ENCODE peak calls at places on chromosomes 2 and 18, in seven cellular contexts. L, Z, G, E, D, Y and P are unnamed samples.

GRCh38 chr18:907171-907879 is 2.7 kb downstream of the ADCYAP1 start:
- DNase-seq in L (peak; percentile 44), Z (peak; percentile 61), G (no peak), E (no peak), D (no peak), Y (no peak), P (no peak)

GRCh38 chr2:203427061-203427460 is 98.9 kb downstream of the ABI2 start:
- DNase-seq in L (no peak), Z (no peak), G (peak; percentile 40), E (no peak), D (no peak), Y (no peak), P (peak; percentile 15)

GRCh38 chr2:121052023-121052422 is 233.0 kb downstream of the TFCP2L1 start:
- DNase-seq in L (no peak), Z (no peak), G (no peak), E (no peak), D (no peak), Y (no peak), P (no peak)

GRCh38 chr2:53672881-53673522 is 94.6 kb upstream of the CHAC2 start:
- DNase-seq in L (no peak), Z (no peak), G (peak; percentile 25), E (no peak), D (no peak), Y (no peak), P (no peak)

GRCh38 chr2:88852753-88853402 is 161.4 kb downstream of the RPIA start:
- DNase-seq in L (no peak), Z (no peak), G (no peak), E (no peak), D (no peak), Y (peak; percentile 57), P (no peak)

GRCh38 chr2:14826518-14826917 is 194.0 kb downstream of the LRATD1 start:
- DNase-seq in L (no peak), Z (no peak), G (no peak), E (no peak), D (no peak), Y (no peak), P (peak; percentile 81)

GRCh38 chr18:50194623-50195532 is at the start of gene MYO5B:
- DNase-seq in L (peak; percentile 82), Z (peak; percentile 89), G (no peak), E (no peak), D (peak; percentile 85), Y (no peak), P (peak; percentile 58)

GRCh38 chr2:15260196-15260595 is 300.9 kb downstream of the NBAS start:
- DNase-seq in L (no peak), Z (no peak), G (no peak), E (no peak), D (no peak), Y (no peak), P (no peak)

GRCh38 chr2:63842149-63843061 is 709 bp downstream of the UGP2 start:
- DNase-seq in L (peak; percentile 61), Z (no peak), G (peak; percentile 59), E (peak; percentile 34), D (peak; percentile 74), Y (no peak), P (peak; percentile 63)

GRCh38 chr2:121142452-121142851 is 142.6 kb downstream of the TFCP2L1 start:
- DNase-seq in L (no peak), Z (no peak), G (no peak), E (no peak), D (no peak), Y (no peak), P (no peak)

GRCh38 chr18:58484989-58485962 is 143.6 kb downstream of the ALPK2 start:
- DNase-seq in L (peak; percentile 44), Z (peak; percentile 59), G (no peak), E (peak; percentile 19), D (peak; percentile 47), Y (no peak), P (peak; percentile 11)

GRCh38 chr18:63439334-63439733 is 17.1 kb upstream of the VPS4B start:
- DNase-seq in L (peak; percentile 72), Z (peak; percentile 86), G (peak; percentile 28), E (peak; percentile 52), D (peak; percentile 51), Y (no peak), P (peak; percentile 72)

GRCh38 chr2:206845877-206846276 is 80.5 kb downstream of the FASTKD2 start:
- DNase-seq in L (no peak), Z (no peak), G (no peak), E (no peak), D (no peak), Y (no peak), P (no peak)

GRCh38 chr18:32042337-32042736 is 23.7 kb downstream of the RNF125 start:
- DNase-seq in L (no peak), Z (no peak), G (no peak), E (no peak), D (no peak), Y (no peak), P (no peak)

GRCh38 chr2:23719721-23720120 is 207.2 kb downstream of the ATAD2B start:
- DNase-seq in L (no peak), Z (no peak), G (no peak), E (no peak), D (no peak), Y (no peak), P (no peak)

GRCh38 chr2:174362949-174363348 is 28.2 kb downstream of the SP9 start:
- DNase-seq in L (no peak), Z (no peak), G (no peak), E (no peak), D (no peak), Y (no peak), P (no peak)

GRCh38 chr2:3587432-3587831 is 7.5 kb upstream of the COLEC11 start:
- DNase-seq in L (no peak), Z (no peak), G (peak; percentile 56), E (no peak), D (no peak), Y (no peak), P (peak; percentile 17)

GRCh38 chr2:241569831-241570281 is 11.3 kb downstream of the BOK start:
- DNase-seq in L (no peak), Z (no peak), G (no peak), E (no peak), D (no peak), Y (no peak), P (no peak)
- H3K4me3 ChIP-seq in L (no peak overlapping the region), Z (no peak overlapping the region), G (no peak overlapping the region), E (no peak overlapping the region), D (no peak overlapping the region), Y (no peak overlapping the region), P (no peak overlapping the region)

GRCh38 chr18:46516555-46516954 is 140.5 kb downstream of the LOXHD1 start:
- DNase-seq in L (no peak), Z (no peak), G (no peak), E (no peak), D (no peak), Y (no peak), P (no peak)

GRCh38 chr18:46519870-46520269 is 137.2 kb downstream of the LOXHD1 start:
- DNase-seq in L (no peak), Z (no peak), G (no peak), E (no peak), D (no peak), Y (no peak), P (no peak)

DNA sequence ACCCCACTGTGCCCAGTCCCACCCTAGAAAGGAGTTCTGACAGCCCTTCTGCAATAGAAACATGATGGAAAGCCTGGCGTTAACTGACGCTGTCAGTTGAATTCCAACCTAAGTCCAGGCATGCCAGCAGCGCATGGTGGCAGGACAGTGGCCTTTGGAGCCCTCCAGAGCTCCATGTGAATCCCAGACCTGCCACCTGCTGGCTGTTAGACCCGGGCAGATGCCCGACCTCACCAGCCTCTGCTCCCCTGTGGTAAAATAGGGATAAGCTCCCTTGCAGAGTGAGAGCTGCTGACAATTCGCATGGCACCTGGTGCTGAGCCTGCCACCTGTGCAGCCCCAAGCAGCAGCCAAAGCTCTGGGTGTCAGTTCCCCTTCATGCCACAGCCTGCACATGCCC is 138.6 kb downstream of the LOXHD1 start:
- DNase-seq in L (peak; percentile 40), Z (peak; percentile 55), G (no peak), E (peak; percentile 34), D (no peak), Y (no peak), P (peak; percentile 17)
- TF ChIP-seq CTCF in L (no peak), Z (peak; percentile 59), G (no peak), E (peak; percentile 63), D (no peak), Y (peak; percentile 15), P (peak; percentile 63)

DNA sequence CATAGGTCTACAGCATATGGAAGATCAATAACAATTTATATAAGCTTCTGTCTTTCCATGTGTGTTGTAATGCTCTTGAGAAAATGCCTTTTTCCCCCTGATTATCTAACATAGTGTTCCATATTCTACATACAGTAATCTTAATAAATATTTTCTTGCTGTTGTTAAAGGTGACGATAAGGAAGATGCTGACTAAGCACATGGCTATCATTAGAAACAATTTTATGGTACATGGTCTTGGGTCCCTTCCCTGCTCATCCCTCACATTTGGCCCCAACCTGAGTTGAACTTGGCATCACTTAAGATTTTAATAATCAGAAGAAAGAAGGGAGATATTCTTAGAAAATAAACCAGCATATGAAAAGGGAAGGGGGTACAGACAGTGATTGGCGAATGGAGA is 382.1 kb upstream of the CDH20 start:
- DNase-seq in L (no peak), Z (no peak), G (no peak), E (no peak), D (no peak), Y (no peak), P (no peak)
- H3K27me3 ChIP-seq in L (no peaks in the 10 kb centered on the region), Z (no peaks in the 10 kb centered on the region), G (no peaks in the 10 kb centered on the region), E (no peaks in the 10 kb centered on the region), D (no peaks in the 10 kb centered on the region), Y (no peaks in the 10 kb centered on the region), P (no peaks in the 10 kb centered on the region)

DNA sequence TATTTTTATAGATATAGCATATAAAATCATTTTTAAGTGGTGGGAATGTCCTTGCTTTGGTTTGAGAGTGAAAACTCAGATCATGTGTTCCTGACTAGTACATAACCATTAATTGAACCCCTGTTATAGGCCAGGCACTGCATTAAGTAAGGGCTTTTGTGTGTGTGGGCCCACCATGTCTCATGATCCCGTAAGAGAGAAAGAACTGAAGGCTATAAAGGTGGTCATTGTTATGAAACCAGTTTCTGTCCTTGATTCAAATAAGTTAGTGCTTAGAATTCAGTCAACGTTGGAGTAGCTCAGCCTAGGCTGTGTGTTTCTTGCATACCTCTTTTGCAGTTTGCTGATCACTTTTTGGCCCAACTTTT is 91.5 kb downstream of the LIMS1 start:
- DNase-seq in L (no peak), Z (no peak), G (no peak), E (no peak), D (no peak), Y (no peak), P (no peak)
- H3K4me3 ChIP-seq in L (no peak overlapping the region), Z (no peak overlapping the region), G (no peak overlapping the region), E (no peak overlapping the region), D (no peak overlapping the region), Y (no peak overlapping the region), P (no peak overlapping the region)

GRCh38 chr2:181304011-181304844 is 153.0 kb upstream of the ITGA4 start:
- DNase-seq in L (no peak), Z (no peak), G (no peak), E (no peak), D (no peak), Y (no peak), P (no peak)
- TF ChIP-seq CTCF in L (no peak), Z (no peak), G (no peak), E (no peak), D (no peak), Y (no peak), P (no peak)

GRCh38 chr2:96123936-96124335 is 7.6 kb upstream of the ADRA2B start:
- DNase-seq in L (no peak), Z (no peak), G (no peak), E (no peak), D (no peak), Y (no peak), P (no peak)
- H3K27me3 ChIP-seq in L (peaks cover 28% of the 10 kb centered on the region), Z (no peaks in the 10 kb centered on the region), G (peaks cover 7% of the 10 kb centered on the region), E (no peaks in the 10 kb centered on the region), D (no peaks in the 10 kb centered on the region), Y (peaks cover 35% of the 10 kb centered on the region), P (peaks cover 4% of the 10 kb centered on the region)